ENCODE peak calls at places on chromosomes 3 and 15, in ten cellular contexts. S is NCI-H1105 treated with DMSO at 0.1 percent for 48 hours; E is T-helper 1 cell; A is bronchial epithelial cell; Y is anterior cingulate cortex; M is fibroblast of the aortic adventitia; W is NCI-H2029; V is T-helper 17 cell; U is NCI-H446; T is stimulated activated CD4-positive, alpha-beta T cell treated with anti-CD3 and anti-CD28 coated beads, TNF-alpha, amount 100 ng/mL, for 4 hours. G is an unnamed sample.

GRCh38 chr3:128481438-128481942 is 11.5 kb downstream of the GATA2 start:
- DNase-seq in S (no peak), V (no peak), W (no peak), T (no peak), U (peak; percentile 17), A (no peak), Y (no peak), M (peak; percentile 25), E (no peak), G (peak; percentile 35)

GRCh38 chr3:166013073-166013679 is 176.0 kb upstream of the BCHE start:
- DNase-seq in A (peak; percentile 58), V (no peak), T (no peak), M (peak; percentile 53), Y (no peak), E (no peak), S (peak; percentile 69), W (peak; percentile 5), U (peak; percentile 79), G (peak; percentile 79)

GRCh38 chr3:90015688-90016356 is 908.4 kb downstream of the EPHA3 start:
- DNase-seq in E (no peak), T (no peak), U (peak; percentile 34), Y (no peak), S (no peak), M (peak; percentile 82), W (no peak), V (no peak), A (peak; percentile 52), G (peak; percentile 18)

GRCh38 chr15:81747477-81747876 is 298.3 kb downstream of the MEX3B start:
- DNase-seq in M (no peak), S (no peak), Y (no peak), W (no peak), E (no peak), V (no peak), U (no peak), T (no peak), A (no peak), G (peak; percentile 69)

GRCh38 chr3:123401836-123402530 is 46.9 kb downstream of the ADCY5 start:
- DNase-seq in E (no peak), U (peak; percentile 37), T (no peak), V (no peak), Y (no peak), W (no peak), M (no peak), A (no peak), S (no peak), G (no peak)

GRCh38 chr3:37287776-37288175 is 113.4 kb upstream of the LRRFIP2 start:
- DNase-seq in E (no peak), S (no peak), Y (no peak), V (no peak), A (peak; percentile 61), M (peak; percentile 20), W (no peak), T (no peak), U (no peak), G (no peak)

GRCh38 chr3:197801801-197802504 is 10.9 kb downstream of the LRCH3 start:
- DNase-seq in E (no peak), Y (no peak), U (peak; percentile 23), V (no peak), M (peak; percentile 49), W (no peak), A (peak; percentile 39), T (no peak), S (peak; percentile 32), G (no peak)

GRCh38 chr3:170076715-170077238 is 39.0 kb downstream of the GPR160 start:
- DNase-seq in S (no peak), W (no peak), U (no peak), A (no peak), T (no peak), E (no peak), V (no peak), M (peak; percentile 45), Y (no peak), G (no peak)

GRCh38 chr15:91055548-91056331 is 33.3 kb upstream of the VPS33B start:
- DNase-seq in A (peak; percentile 65), Y (peak; percentile 67), S (peak; percentile 76), T (peak; percentile 8), E (no peak), V (no peak), W (peak; percentile 19), U (peak; percentile 73), M (peak; percentile 69), G (peak; percentile 89)

GRCh38 chr3:141056716-141057115 is 5.6 kb downstream of the SPSB4 start:
- DNase-seq in Y (no peak), U (peak; percentile 41), A (no peak), S (peak; percentile 17), V (no peak), T (no peak), E (no peak), M (no peak), W (no peak), G (peak; percentile 91)

GRCh38 chr3:11059090-11059798 is 66.7 kb downstream of the SLC6A1 start:
- DNase-seq in A (peak; percentile 76), S (peak; percentile 60), M (peak; percentile 78), T (no peak), U (peak; percentile 31), V (no peak), Y (peak; percentile 74), E (no peak), W (peak; percentile 48), G (peak; percentile 75)

GRCh38 chr3:13475871-13476590 is 4.1 kb upstream of the HDAC11 start:
- DNase-seq in T (no peak), M (no peak), W (peak; percentile 68), Y (no peak), A (no peak), S (no peak), E (no peak), U (no peak), V (no peak), G (peak; percentile 64)

GRCh38 chr3:14467723-14468620 is 65.6 kb downstream of the SLC6A6 start:
- DNase-seq in A (no peak), M (peak; percentile 47), E (peak; percentile 17), U (peak; percentile 18), T (no peak), S (no peak), Y (peak; percentile 32), W (no peak), V (peak; percentile 25), G (peak; percentile 33)

GRCh38 chr15:66815322-66815721 is 113.3 kb downstream of the SMAD6 start:
- DNase-seq in U (no peak), W (peak; percentile 19), T (no peak), E (no peak), Y (no peak), V (no peak), M (peak; percentile 96), A (peak; percentile 78), S (no peak), G (no peak)

GRCh38 chr3:155286745-155287144 is 6.7 kb downstream of the STRIT1 start:
- DNase-seq in E (no peak), M (no peak), U (no peak), Y (no peak), V (no peak), T (no peak), W (no peak), S (no peak), A (peak; percentile 43), G (no peak)